ENCODE peak calls at places on chromosomes 16 and 17, in six cellular contexts. L is tibial nerve; B is heart left ventricle; N is CD4-positive, CD25-positive, alpha-beta regulatory T cell; H is mammary epithelial cell; X is ovary. Q is an unnamed sample.

GRCh38 chr17:41211845-41212466 is 14.5 kb upstream of the KRTAP9-2 start:
- DNase-seq in L (no peak), B (no peak), N (no peak), H (peak; percentile 71), X (no peak), Q (no peak)

GRCh38 chr17:21357696-21358095 is 18.5 kb upstream of the KCNJ12 start:
- DNase-seq in L (no peak), B (peak; percentile 23), N (no peak), H (no peak), X (no peak), Q (no peak)

GRCh38 chr16:82454152-82454551 is 172.6 kb upstream of the CDH13 start:
- DNase-seq in L (no peak), B (no peak), N (no peak), H (no peak), X (no peak), Q (no peak)

GRCh38 chr16:81511371-81511770 is 66.8 kb downstream of the CMIP start:
- DNase-seq in L (no peak), B (no peak), N (no peak), H (peak; percentile 65), X (no peak), Q (no peak)

GRCh38 chr16:51245306-51245705 is 94.2 kb upstream of the SALL1 start:
- DNase-seq in L (no peak), B (no peak), N (no peak), H (no peak), X (peak; percentile 46), Q (no peak)

GRCh38 chr17:49388290-49388640 is 26.2 kb upstream of the ZNF652 start:
- DNase-seq in L (no peak), B (no peak), N (no peak), H (no peak), X (no peak), Q (peak; percentile 32)

GRCh38 chr17:16945141-16945493 is 26.8 kb downstream of the TNFRSF13B start:
- DNase-seq in L (no peak), B (no peak), N (no peak), H (no peak), X (no peak), Q (no peak)

GRCh38 chr17:56624947-56625346 is 31.4 kb downstream of the NOG start:
- DNase-seq in L (no peak), B (no peak), N (no peak), H (no peak), X (no peak), Q (no peak)

GRCh38 chr17:3534881-3535252 is 22.7 kb downstream of the TRPV3 start:
- DNase-seq in L (peak; percentile 31), B (no peak), N (no peak), H (no peak), X (peak; percentile 54), Q (no peak)

GRCh38 chr16:24139282-24139681 is 116.9 kb upstream of the CACNG3 start:
- DNase-seq in L (no peak), B (no peak), N (no peak), H (peak; percentile 2), X (no peak), Q (no peak)

GRCh38 chr17:36942631-36943125 is 5.4 kb downstream of the LHX1 start:
- DNase-seq in L (no peak), B (no peak), N (no peak), H (no peak), X (no peak), Q (no peak)

GRCh38 chr16:79609861-79610260 is 9.3 kb upstream of the MAF start:
- DNase-seq in L (no peak), B (no peak), N (no peak), H (peak; percentile 74), X (no peak), Q (no peak)

GRCh38 chr16:46884513-46885293 is 541 bp downstream of the GPT2 start:
- DNase-seq in L (no peak), B (no peak), N (no peak), H (peak; percentile 36), X (no peak), Q (no peak)

GRCh38 chr16:52498640-52499039 is 48.3 kb downstream of the TOX3 start:
- DNase-seq in L (no peak), B (no peak), N (no peak), H (no peak), X (no peak), Q (no peak)

GRCh38 chr16:49589721-49590120 is 216.1 kb downstream of the C16orf78 start:
- DNase-seq in L (no peak), B (no peak), N (no peak), H (no peak), X (no peak), Q (no peak)

GRCh38 chr16:28311913-28312312 is 19.6 kb downstream of the SBK1 start:
- DNase-seq in L (no peak), B (no peak), N (no peak), H (no peak), X (no peak), Q (no peak)

GRCh38 chr16:69307091-69307490 is 4.1 kb upstream of the VPS4A start:
- DNase-seq in L (no peak), B (no peak), N (no peak), H (no peak), X (no peak), Q (no peak)

GRCh38 chr17:40303706-40304450 is 5.1 kb upstream of the RARA start:
- DNase-seq in L (no peak), B (peak; percentile 42), N (no peak), H (no peak), X (no peak), Q (no peak)

GRCh38 chr17:38920374-38921291 is 4.8 kb upstream of the LASP1NB start:
- DNase-seq in L (no peak), B (no peak), N (no peak), H (no peak), X (no peak), Q (no peak)

GRCh38 chr16:31460582-31461002 is 1.3 kb downstream of the ARMC5 start:
- DNase-seq in L (no peak), B (no peak), N (no peak), H (peak; percentile 39), X (no peak), Q (no peak)

GRCh38 chr17:37182786-37183185 is 193.0 kb upstream of the C17orf78 start:
- DNase-seq in L (no peak), B (no peak), N (no peak), H (peak; percentile 4), X (no peak), Q (no peak)

GRCh38 chr16:78988361-78988992 is 612.1 kb downstream of the MAF start:
- DNase-seq in L (no peak), B (no peak), N (no peak), H (no peak), X (no peak), Q (no peak)

GRCh38 chr17:54967621-54968258 is 714 bp downstream of the COX11 start:
- DNase-seq in L (no peak), B (no peak), N (no peak), H (peak; percentile 35), X (no peak), Q (no peak)

DNA sequence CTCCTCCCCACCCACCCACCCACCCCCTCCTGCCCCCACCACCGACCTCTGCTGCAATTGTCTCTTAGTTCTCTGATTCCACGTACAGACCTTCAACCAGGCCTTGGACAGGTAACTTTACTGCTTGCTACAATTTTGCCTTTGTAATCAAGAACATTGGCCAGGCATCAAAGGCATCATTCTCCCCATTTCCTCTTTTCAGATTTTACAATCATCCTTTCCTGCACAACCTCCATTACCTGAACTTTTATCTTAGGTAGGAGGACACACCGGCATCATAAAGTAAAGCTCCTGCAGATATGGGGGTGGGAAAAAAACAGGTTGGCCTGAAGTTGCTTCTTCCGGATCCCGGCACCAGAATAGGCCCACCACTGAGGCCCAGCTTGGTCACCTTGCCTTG is 25.7 kb upstream of the SUPT4H1 start:
- DNase-seq in L (no peak), B (no peak), N (no peak), H (no peak), X (no peak), Q (no peak)
- H3K4me1 ChIP-seq in L (no peaks in the 10 kb centered on the region), B (peaks cover 22% of the 10 kb centered on the region), N (peaks cover 3% of the 10 kb centered on the region), H (peaks cover 4% of the 10 kb centered on the region), X (no peaks in the 10 kb centered on the region), Q (peaks cover 16% of the 10 kb centered on the region)

GRCh38 chr16:88974080-88974479 is 2.9 kb downstream of the CBFA2T3 start:
- DNase-seq in L (no peak), B (no peak), N (no peak), H (no peak), X (no peak), Q (no peak)
- H3K4me1 ChIP-seq in L (no peaks in the 10 kb centered on the region), B (peaks cover 49% of the 10 kb centered on the region), N (no peaks in the 10 kb centered on the region), H (no peaks in the 10 kb centered on the region), X (peaks cover 5% of the 10 kb centered on the region), Q (no peaks in the 10 kb centered on the region)

DNA sequence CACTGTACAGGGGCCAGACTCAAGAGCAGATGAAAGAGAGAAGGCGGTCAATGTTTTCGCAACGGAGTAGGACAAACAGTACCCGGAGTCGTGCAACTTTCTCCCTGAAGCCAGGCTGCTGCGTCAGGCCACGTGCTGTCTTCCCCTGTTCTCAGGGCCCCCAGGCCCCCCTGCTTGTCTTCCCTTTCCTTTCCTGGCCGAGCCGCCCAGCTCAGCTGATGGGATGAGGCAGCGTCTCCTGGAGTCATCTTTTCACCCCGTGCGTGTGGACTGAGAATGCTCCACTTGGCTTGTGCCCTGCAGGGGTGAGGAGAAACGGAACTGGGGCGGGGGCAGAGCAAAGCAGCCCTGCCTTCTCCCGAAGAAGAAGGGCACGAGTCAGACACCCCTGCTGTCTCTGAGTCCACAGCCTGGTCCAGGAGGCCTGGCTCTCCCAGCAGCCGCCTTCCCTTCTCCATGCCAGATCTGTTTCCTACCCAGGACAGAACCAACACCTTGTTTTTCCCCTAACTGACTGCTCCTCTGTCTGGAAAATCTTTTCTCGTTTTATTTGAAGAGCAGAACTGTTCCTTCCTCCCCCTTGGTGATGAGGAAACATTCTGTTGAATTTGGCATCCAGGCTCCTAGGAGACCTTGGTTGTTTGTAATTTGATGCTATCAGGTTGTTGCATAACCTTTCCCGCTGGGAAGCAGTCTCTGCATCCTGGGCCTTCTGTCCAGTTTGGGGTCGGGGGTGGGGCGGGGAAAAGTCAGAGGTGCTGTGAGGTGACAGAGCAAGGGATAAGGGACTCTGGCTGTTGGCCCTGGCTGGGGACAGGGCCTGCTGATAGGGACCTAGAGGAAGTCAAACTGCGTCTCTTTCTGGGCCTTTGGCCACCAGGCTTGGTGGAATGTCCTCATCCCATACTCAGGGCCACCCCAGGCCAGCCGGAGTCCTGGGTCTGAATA is 78.8 kb downstream of the WIPI1 start:
- DNase-seq in L (peak; percentile 96), B (peak; percentile 96), N (no peak), H (peak; percentile 28), X (peak; percentile 93), Q (no peak)
- H3K4me1 ChIP-seq in L (peaks cover 25% of the 10 kb centered on the region), B (peaks cover 59% of the 10 kb centered on the region), N (no peaks in the 10 kb centered on the region), H (no peaks in the 10 kb centered on the region), X (peaks cover 15% of the 10 kb centered on the region), Q (peaks cover 3% of the 10 kb centered on the region)

DNA sequence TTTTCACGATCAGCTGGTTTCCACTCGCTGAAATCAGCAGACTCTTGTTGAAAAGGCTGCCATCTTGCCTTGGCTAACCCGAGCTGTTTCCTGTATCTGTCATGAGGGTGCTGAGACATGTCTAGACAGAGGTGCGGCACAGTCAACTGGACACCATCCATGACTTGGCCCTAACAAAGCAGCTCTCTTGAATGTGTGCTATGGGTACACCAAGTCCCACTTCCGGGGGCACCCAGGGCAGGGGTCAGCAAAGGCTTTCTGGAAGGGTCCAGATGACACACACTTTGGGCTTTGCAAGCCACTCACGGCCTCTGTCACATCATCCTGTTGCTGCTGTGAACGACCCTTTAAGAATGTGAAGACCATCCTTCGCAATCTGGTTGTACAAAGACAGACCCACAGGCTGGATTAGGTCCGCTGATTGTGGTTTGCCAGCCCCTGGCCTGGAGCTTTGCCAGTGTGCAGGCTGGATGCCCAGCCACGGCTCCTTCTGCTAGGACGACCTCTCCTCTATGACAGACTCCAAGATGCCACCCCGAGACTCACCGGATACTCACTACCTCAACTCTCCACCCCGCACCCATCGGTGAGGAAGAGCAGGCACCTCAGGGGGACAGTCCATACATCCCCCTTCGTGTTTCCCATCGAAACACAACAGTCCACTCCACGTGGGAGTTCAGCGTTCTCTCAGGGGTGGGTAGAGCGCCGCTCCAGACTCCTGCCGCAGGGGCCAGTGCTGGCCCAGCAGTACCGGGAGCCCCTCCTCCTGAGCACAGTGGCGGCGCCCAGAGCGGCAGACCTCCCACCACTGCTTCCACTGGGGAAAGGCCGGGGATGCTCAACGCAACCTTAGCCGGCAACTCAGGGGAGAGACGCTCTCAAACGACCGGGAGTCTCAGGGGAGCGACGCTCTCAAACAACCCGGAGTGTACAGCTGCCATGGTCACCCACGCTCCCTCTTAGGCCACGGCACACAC is 123.5 kb downstream of the ANKRD11 start:
- DNase-seq in L (no peak), B (no peak), N (no peak), H (peak; percentile 66), X (no peak), Q (no peak)
- H3K4me1 ChIP-seq in L (peaks cover 23% of the 10 kb centered on the region), B (peaks cover 63% of the 10 kb centered on the region), N (peaks cover 68% of the 10 kb centered on the region), H (peaks cover 67% of the 10 kb centered on the region), X (peaks cover 46% of the 10 kb centered on the region), Q (peaks cover 44% of the 10 kb centered on the region)

Q was measured in effector memory CD4-positive, alpha-beta T cell.